ENCODE peak calls at places on chromosomes 5 and 9, in five cellular contexts. Z, L, G, C and A are unnamed samples.
A peak's percentile ranks its signal among the peaks of the same experiment; 100 is the strongest.

GRCh38 chr9:121222524-121223171 is 21.0 kb upstream of the RAB14 start:
- DNase-seq in C (no peak), G (peak; percentile 49), Z (no peak), L (peak; percentile 69), A (peak; percentile 54)

GRCh38 chr9:70868661-70869652 is 252.5 kb downstream of the TRPM3 start:
- DNase-seq in L (no peak), C (no peak), G (no peak), Z (no peak), A (no peak)

GRCh38 chr5:96434201-96434645 is 1.2 kb upstream of the PCSK1 start:
- DNase-seq in G (peak; percentile 48), L (peak; percentile 59), C (peak; percentile 87), Z (no peak), A (peak; percentile 7)

GRCh38 chr9:82606761-82607382 is 456.1 kb downstream of the RASEF start:
- DNase-seq in Z (peak; percentile 1), G (peak; percentile 69), L (peak; percentile 1), C (peak; percentile 58), A (peak; percentile 8)

GRCh38 chr9:127144670-127145458 is 22.4 kb upstream of the ANGPTL2 start:
- DNase-seq in L (peak; percentile 15), Z (no peak), G (no peak), C (peak; percentile 40), A (no peak)

GRCh38 chr9:71911908-71912325 is 478 bp downstream of the C9orf85 start:
- DNase-seq in C (no peak), L (no peak), G (no peak), Z (no peak), A (no peak)

GRCh38 chr5:164300295-164300694 is 794.9 kb downstream of the MAT2B start:
- DNase-seq in G (no peak), C (no peak), Z (no peak), L (peak; percentile 20), A (no peak)

GRCh38 chr5:93941897-93942296 is 200.5 kb upstream of the POU5F2 start:
- DNase-seq in L (no peak), Z (no peak), G (no peak), C (no peak), A (no peak)

GRCh38 chr9:135069556-135070197 is 17.8 kb upstream of the OLFM1 start:
- DNase-seq in C (no peak), G (no peak), L (no peak), Z (no peak), A (no peak)

GRCh38 chr9:18869725-18870124 is 163.3 kb downstream of the SAXO1 start:
- DNase-seq in Z (no peak), L (no peak), G (no peak), C (no peak), A (no peak)

GRCh38 chr9:1233568-1233967 is 183.4 kb downstream of the DMRT2 start:
- DNase-seq in G (no peak), L (no peak), Z (no peak), C (no peak), A (no peak)

GRCh38 chr9:85269811-85270210 is 471.9 kb downstream of the AGTPBP1 start:
- DNase-seq in G (no peak), L (no peak), Z (no peak), C (no peak), A (no peak)

GRCh38 chr5:93601053-93601429 is 18.0 kb downstream of the NR2F1 start:
- DNase-seq in C (no peak), L (no peak), G (no peak), Z (no peak), A (no peak)

GRCh38 chr9:99753436-99753835 is 68.2 kb upstream of the NR4A3 start:
- DNase-seq in Z (no peak), G (no peak), L (no peak), C (no peak), A (no peak)

GRCh38 chr5:155027993-155028629 is 14.6 kb downstream of the KIF4B start:
- DNase-seq in Z (no peak), L (peak; percentile 14), G (peak; percentile 52), C (no peak), A (peak; percentile 27)
- TF ChIP-seq ZNF274 in Z (no peak), L (no peak), G (no peak), C (no peak), A (no peak)

DNA sequence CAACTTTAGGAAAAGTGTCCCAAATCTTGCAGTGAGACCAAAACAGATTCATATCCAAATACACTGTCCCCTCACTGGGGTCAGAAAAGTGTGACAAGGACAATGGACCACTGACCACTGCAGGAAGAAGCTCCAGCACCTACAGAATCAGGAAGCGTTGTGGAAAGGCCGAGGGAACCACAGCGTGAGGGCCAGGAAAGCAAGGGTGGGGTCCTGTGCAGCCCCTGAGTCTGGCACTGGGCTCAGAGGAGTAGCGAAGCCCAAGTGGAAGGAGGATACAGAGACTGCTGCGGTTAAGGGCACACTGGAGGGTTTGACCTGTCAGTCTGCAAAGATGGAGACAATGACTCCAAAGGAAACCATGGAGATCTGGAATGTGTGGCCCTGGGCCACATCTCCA is 36.9 kb downstream of the C5orf15 start:
- DNase-seq in C (no peak), Z (no peak), L (no peak), G (no peak), A (no peak)
- TF ChIP-seq MAX in C (no peak), Z (no peak), L (no peak), G (no peak), A (no peak)

GRCh38 chr5:109945097-109945678 is 255.5 kb downstream of the MAN2A1 start:
- DNase-seq in L (no peak), G (peak; percentile 13), Z (no peak), C (no peak), A (no peak)

GRCh38 chr5:109944461-109944860 is 254.7 kb downstream of the MAN2A1 start:
- DNase-seq in Z (no peak), C (no peak), G (no peak), L (no peak), A (no peak)

GRCh38 chr5:109947667-109948066 is 257.9 kb downstream of the MAN2A1 start:
- DNase-seq in Z (no peak), L (no peak), C (no peak), G (peak; percentile 12), A (no peak)

GRCh38 chr5:109945723-109946480 is 256.2 kb downstream of the MAN2A1 start:
- DNase-seq in Z (no peak), L (no peak), C (no peak), G (no peak), A (no peak)

DNA sequence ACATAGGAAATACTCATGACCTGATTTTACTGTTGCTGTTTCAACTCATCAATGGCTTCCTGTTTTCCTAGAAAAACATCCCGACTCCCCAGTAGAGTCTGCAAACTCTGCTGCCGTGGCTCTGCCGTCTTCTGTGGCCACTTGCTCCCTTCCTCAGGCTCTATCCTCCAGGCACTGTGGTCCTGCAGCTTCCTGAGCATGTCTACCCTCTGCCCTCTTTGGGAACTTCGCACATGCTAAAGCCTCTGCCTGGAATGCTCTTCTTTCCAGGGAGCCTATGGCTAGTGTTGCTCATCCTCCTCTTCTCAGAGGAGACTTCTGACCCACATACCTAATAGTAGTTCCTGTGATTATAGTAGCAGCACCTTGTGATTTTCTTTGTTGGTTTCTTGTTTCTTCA is 256.9 kb downstream of the MAN2A1 start:
- DNase-seq in C (no peak), G (no peak), Z (no peak), L (no peak), A (no peak)
- TF ChIP-seq SRF in C (no peak), G (no peak), Z (no peak), L (no peak), A (no peak)

GRCh38 chr5:32278403-32278802 is 34.3 kb downstream of the MTMR12 start:
- DNase-seq in Z (no peak), L (peak; percentile 39), C (no peak), G (no peak), A (no peak)
- TF ChIP-seq ZNF274 in Z (no peak), L (no peak), C (no peak), G (no peak), A (no peak)

DNA sequence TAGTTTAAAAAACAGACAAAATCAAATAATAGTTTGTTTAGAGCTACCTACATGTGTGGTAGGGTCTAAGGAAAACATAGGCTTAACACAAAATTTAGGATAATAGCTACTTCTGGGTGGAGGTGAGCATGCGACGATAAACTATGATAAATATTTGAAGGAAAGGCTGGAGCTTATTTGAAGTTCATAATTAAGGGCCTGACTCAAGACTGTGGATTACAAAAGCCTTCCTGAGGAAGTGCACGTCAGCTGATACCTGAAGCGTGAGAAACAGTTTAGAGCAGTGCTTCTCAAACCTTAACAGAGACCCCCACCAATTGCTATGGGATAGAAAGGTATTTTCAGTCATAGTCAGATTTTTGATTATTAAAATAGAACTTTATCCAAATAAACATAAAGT is 20.4 kb upstream of the UBLCP1 start:
- DNase-seq in G (no peak), L (no peak), C (no peak), Z (no peak), A (no peak)
- TF ChIP-seq MAX in G (no peak), L (no peak), C (no peak), Z (no peak), A (no peak)

GRCh38 chr5:170267431-170268152 is 30.0 kb downstream of the LCP2 start:
- DNase-seq in Z (peak; percentile 34), L (peak; percentile 85), C (peak; percentile 83), G (peak; percentile 28), A (peak; percentile 37)
- TF ChIP-seq SRF in Z (no peak), L (no peak), C (no peak), G (no peak), A (no peak)

GRCh38 chr5:177362102-177362868 is 4.6 kb downstream of the RGS14 start:
- DNase-seq in G (no peak), Z (no peak), C (no peak), L (no peak), A (no peak)
- TF ChIP-seq ZNF274 in G (no peak), Z (no peak), C (no peak), L (no peak), A (no peak)

GRCh38 chr5:133741396-133741795 is 129.1 kb upstream of the FSTL4 start:
- DNase-seq in G (no peak), C (no peak), Z (no peak), L (no peak), A (no peak)

GRCh38 chr5:133739381-133739780 is 127.0 kb upstream of the FSTL4 start:
- DNase-seq in G (no peak), Z (no peak), L (no peak), C (peak; percentile 10), A (no peak)

GRCh38 chr5:133736512-133736911 is 124.2 kb upstream of the FSTL4 start:
- DNase-seq in C (peak; percentile 2), G (no peak), L (no peak), Z (no peak), A (no peak)

GRCh38 chr5:133735346-133735745 is 123.0 kb upstream of the FSTL4 start:
- DNase-seq in C (peak; percentile 16), G (peak; percentile 29), Z (no peak), L (no peak), A (no peak)

GRCh38 chr5:133738271-133738670 is 125.9 kb upstream of the FSTL4 start:
- DNase-seq in L (no peak), G (no peak), Z (no peak), C (no peak), A (no peak)
- TF ChIP-seq MAX in L (no peak), G (no peak), Z (no peak), C (no peak), A (no peak)